ENCODE peak calls at places on chromosomes 6 and 20, in nine cellular contexts. U, N, P, O, E, X, L, V and Y are unnamed samples.

GRCh38 chr6:2800552-2801316 is 35.5 kb downstream of the WRNIP1 start:
- DNase-seq in U (no peak), N (no peak), P (no peak), O (no peak), E (no peak), X (no peak), L (no peak), V (no peak), Y (no peak)

GRCh38 chr6:167274270-167274669 is 16.8 kb upstream of the UNC93A start:
- DNase-seq in U (no peak), N (no peak), P (no peak), O (no peak), E (no peak), X (no peak), L (no peak), V (no peak), Y (no peak)

GRCh38 chr6:108862479-108863191 is 14.4 kb downstream of the ARMC2 start:
- DNase-seq in U (no peak), N (no peak), P (no peak), O (no peak), E (peak), X (no peak), L (no peak), V (no peak), Y (no peak)

GRCh38 chr6:18154507-18155272 is at the start of gene TPMT:
- DNase-seq in U (no peak), N (peak), P (no peak), O (no peak), E (peak), X (no peak), L (no peak), V (no peak), Y (no peak)

GRCh38 chr20:37401930-37402675 is 56.2 kb downstream of the SRC start:
- DNase-seq in U (no peak), N (no peak), P (no peak), O (no peak), E (no peak), X (no peak), L (no peak), V (no peak), Y (no peak)

GRCh38 chr6:169086020-169086419 is 167.6 kb downstream of the THBS2 start:
- DNase-seq in U (no peak), N (no peak), P (no peak), O (no peak), E (no peak), X (no peak), L (no peak), V (no peak), Y (no peak)

GRCh38 chr6:158205220-158205944 is 37.2 kb downstream of the GTF2H5 start:
- DNase-seq in U (no peak), N (no peak), P (no peak), O (no peak), E (no peak), X (no peak), L (no peak), V (no peak), Y (no peak)

GRCh38 chr6:10073326-10073725 is 341.5 kb downstream of the TFAP2A start:
- DNase-seq in U (no peak), N (no peak), P (no peak), O (no peak), E (no peak), X (no peak), L (no peak), V (no peak), Y (no peak)

GRCh38 chr6:71855406-71855805 is 30.9 kb upstream of the RIMS1 start:
- DNase-seq in U (no peak), N (no peak), P (no peak), O (no peak), E (no peak), X (no peak), L (no peak), V (no peak), Y (no peak)

GRCh38 chr6:31585531-31585930 is 546 bp upstream of the LST1 start:
- DNase-seq in U (no peak), N (no peak), P (no peak), O (no peak), E (no peak), X (peak), L (no peak), V (no peak), Y (no peak)

GRCh38 chr6:47135772-47136171 is 93.6 kb upstream of the ADGRF1 start:
- DNase-seq in U (no peak), N (peak), P (no peak), O (no peak), E (no peak), X (no peak), L (no peak), V (peak), Y (no peak)

GRCh38 chr6:14857501-14857900 is 388.4 kb upstream of the JARID2 start:
- DNase-seq in U (peak), N (no peak), P (no peak), O (no peak), E (peak), X (peak), L (peak), V (no peak), Y (no peak)

GRCh38 chr6:135181333-135182119 is 418 bp downstream of the MYB start:
- DNase-seq in U (no peak), N (no peak), P (no peak), O (no peak), E (no peak), X (no peak), L (peak), V (no peak), Y (no peak)

GRCh38 chr6:154690857-154691256 is 42.4 kb upstream of the SCAF8 start:
- DNase-seq in U (no peak), N (no peak), P (no peak), O (no peak), E (no peak), X (no peak), L (no peak), V (no peak), Y (no peak)

GRCh38 chr20:53865905-53866786 is 204.2 kb downstream of the BCAS1 start:
- DNase-seq in U (no peak), N (peak), P (peak), O (no peak), E (no peak), X (no peak), L (no peak), V (peak), Y (no peak)

GRCh38 chr6:7125290-7125689 is 17.5 kb downstream of the RREB1 start:
- DNase-seq in U (no peak), N (no peak), P (no peak), O (no peak), E (no peak), X (no peak), L (no peak), V (no peak), Y (no peak)

GRCh38 chr20:6590891-6591679 is 176.4 kb upstream of the BMP2 start:
- DNase-seq in U (no peak), N (no peak), P (peak), O (no peak), E (no peak), X (no peak), L (no peak), V (peak), Y (no peak)